ENCODE peak calls at places on chromosome 9, in five cellular contexts. A, S, I, P and Y are unnamed samples.
A peak's percentile ranks its signal among the peaks of the same experiment; 100 is the strongest.

GRCh38 chr9:137311971-137312851 is 10.1 kb upstream of the NRARP start:
- DNase-seq in S (no peak), I (no peak), A (no peak), P (peak; percentile 12), Y (peak; percentile 70)

GRCh38 chr9:34185778-34186551 is 7.1 kb downstream of the UBAP1 start:
- DNase-seq in S (peak; percentile 22), A (no peak), P (no peak), I (no peak), Y (no peak)

GRCh38 chr9:83707518-83707767 is 315 bp downstream of the UBQLN1 start:
- DNase-seq in S (peak; percentile 92), P (no peak), I (no peak), A (peak; percentile 37), Y (no peak)

GRCh38 chr9:108469654-108470053 is 386.1 kb downstream of the ACTL7B start:
- DNase-seq in A (no peak), P (no peak), I (no peak), S (peak; percentile 39), Y (no peak)

GRCh38 chr9:37761511-37761910 is 7.9 kb downstream of the TRMT10B start:
- DNase-seq in I (no peak), S (no peak), A (no peak), P (no peak), Y (no peak)

GRCh38 chr9:130215341-130216119 is 43.3 kb downstream of the NCS1 start:
- DNase-seq in A (no peak), I (no peak), S (no peak), P (no peak), Y (no peak)

GRCh38 chr9:108396193-108396592 is 459.6 kb downstream of the ACTL7B start:
- DNase-seq in A (no peak), I (no peak), S (no peak), P (no peak), Y (no peak)

GRCh38 chr9:128276574-128277270 is 646 bp downstream of the SWI5 start:
- DNase-seq in S (no peak), I (no peak), P (no peak), A (no peak), Y (peak; percentile 78)

GRCh38 chr9:97562542-97562941 is 61.1 kb downstream of the TMOD1 start:
- DNase-seq in P (no peak), S (no peak), A (no peak), I (no peak), Y (no peak)

GRCh38 chr9:84315278-84315877 is 25.2 kb downstream of the SLC28A3 start:
- DNase-seq in S (peak; percentile 39), A (no peak), P (peak; percentile 22), I (no peak), Y (peak; percentile 39)

GRCh38 chr9:70566743-70567142 is 152.3 kb upstream of the KLF9 start:
- DNase-seq in A (no peak), S (no peak), I (peak; percentile 27), P (no peak), Y (peak; percentile 9)

GRCh38 chr9:129910628-129911567 is 75.6 kb downstream of the USP20 start:
- DNase-seq in I (no peak), A (no peak), S (peak; percentile 81), P (no peak), Y (no peak)

GRCh38 chr9:135076143-135076875 is 11.2 kb upstream of the OLFM1 start:
- DNase-seq in P (no peak), A (no peak), S (no peak), I (no peak), Y (peak; percentile 77)

GRCh38 chr9:119218293-119218692 is 150.9 kb downstream of the BRINP1 start:
- DNase-seq in P (no peak), S (no peak), A (no peak), I (no peak), Y (no peak)

GRCh38 chr9:113808391-113809191 is 67.5 kb upstream of the ZNF618 start:
- DNase-seq in I (no peak), S (no peak), P (peak; percentile 18), A (no peak), Y (no peak)

GRCh38 chr9:104794070-104794469 is 30.1 kb downstream of the NIPSNAP3B start:
- DNase-seq in A (no peak), I (no peak), S (no peak), P (no peak), Y (no peak)

GRCh38 chr9:8899541-8899940 is 1100.0 kb upstream of the DMAC1 start:
- DNase-seq in S (no peak), I (no peak), A (no peak), P (no peak), Y (no peak)

GRCh38 chr9:118268046-118268445 is 563.8 kb downstream of the TLR4 start:
- DNase-seq in P (no peak), I (no peak), A (no peak), S (no peak), Y (no peak)

GRCh38 chr9:84592918-84593317 is 76.6 kb upstream of the NTRK2 start:
- DNase-seq in S (no peak), I (no peak), P (no peak), A (no peak), Y (no peak)

GRCh38 chr9:107049046-107049824 is 186.3 kb downstream of the ZNF462 start:
- DNase-seq in P (no peak), S (no peak), I (no peak), A (no peak), Y (peak; percentile 16)

GRCh38 chr9:76223749-76224340 is 170.4 kb downstream of the RFK start:
- DNase-seq in I (no peak), P (no peak), S (no peak), A (no peak), Y (no peak)

GRCh38 chr9:20620658-20621552 is 1.4 kb downstream of the MLLT3 start:
- DNase-seq in S (peak; percentile 37), P (peak; percentile 41), I (no peak), A (no peak), Y (peak; percentile 63)

GRCh38 chr9:113875917-113876805 is at the start of gene ZNF618:
- DNase-seq in P (peak; percentile 31), S (peak; percentile 18), A (no peak), I (no peak), Y (peak; percentile 88)

GRCh38 chr9:133119461-133120342 is 1.3 kb downstream of the RALGDS start:
- DNase-seq in I (no peak), A (no peak), S (no peak), P (peak; percentile 42), Y (peak; percentile 76)
- H3K4me3 ChIP-seq in I (peak overlapping the region; percentile 82), A (peak overlapping the region; percentile 65), S (no peak overlapping the region), P (peak overlapping the region; percentile 83), Y (no peak overlapping the region)

GRCh38 chr9:124020520-124021384 is 9.2 kb downstream of the LHX2 start:
- DNase-seq in I (no peak), A (no peak), P (no peak), S (no peak), Y (peak; percentile 81)

GRCh38 chr9:124017064-124017928 is 5.7 kb downstream of the LHX2 start:
- DNase-seq in S (no peak), I (no peak), P (no peak), A (no peak), Y (peak; percentile 81)

GRCh38 chr9:124019771-124020519 is 8.4 kb downstream of the LHX2 start:
- DNase-seq in S (no peak), P (no peak), A (no peak), I (no peak), Y (peak; percentile 52)

GRCh38 chr9:124017929-124018730 is 6.6 kb downstream of the LHX2 start:
- DNase-seq in I (no peak), S (no peak), P (no peak), A (no peak), Y (peak; percentile 93)

DNA sequence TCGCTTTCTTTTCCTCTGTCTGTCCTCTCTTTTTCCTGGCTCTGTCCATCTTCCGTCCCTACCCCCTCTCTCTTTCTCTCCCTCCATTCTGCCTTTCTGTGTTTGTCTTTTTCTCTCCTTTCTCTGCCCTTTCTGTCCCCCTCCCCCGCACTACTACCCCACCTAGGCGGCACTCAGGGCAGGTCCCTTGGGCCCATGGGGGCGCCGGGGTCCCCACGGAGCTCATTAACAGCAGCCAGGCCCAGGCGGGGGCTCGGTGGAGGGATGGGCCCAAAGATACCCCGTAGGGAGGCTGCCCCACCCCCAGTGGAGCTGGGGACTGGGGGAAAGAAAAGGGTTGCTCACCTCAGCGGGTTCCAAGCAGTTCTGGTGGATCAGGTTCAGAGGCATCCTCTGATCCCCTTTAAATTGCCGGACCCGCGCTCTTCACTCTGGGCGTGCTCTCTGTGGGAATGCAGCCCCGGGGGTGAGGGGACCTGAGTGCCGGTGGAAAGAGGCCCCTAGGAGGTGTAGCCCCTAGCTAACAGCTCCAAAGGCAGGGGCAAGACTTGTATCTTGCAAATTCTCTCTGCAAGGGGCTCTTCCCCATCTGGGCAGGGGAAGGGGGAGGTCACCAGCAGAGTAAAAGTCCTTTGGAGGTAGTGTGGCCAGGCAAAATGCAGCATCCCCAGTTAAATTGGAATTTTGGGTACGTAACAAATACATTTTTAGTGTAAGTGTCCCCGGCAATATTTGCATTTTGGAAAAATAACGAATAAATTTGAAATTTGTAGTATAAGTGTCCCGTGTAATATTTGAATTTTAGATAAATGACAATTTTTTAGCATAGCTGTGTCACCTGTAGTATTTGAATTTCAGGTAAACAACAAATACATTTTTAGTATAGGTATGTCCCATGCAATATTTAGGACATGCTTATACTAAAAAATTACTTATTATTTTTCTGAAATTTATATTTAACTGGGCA is 7.4 kb downstream of the LHX2 start:
- DNase-seq in I (no peak), P (no peak), S (no peak), A (no peak), Y (peak; percentile 87)
- H3K27me3 ChIP-seq in I (peaks cover 45% of the 10 kb centered on the region), P (peaks cover 100% of the 10 kb centered on the region), S (peaks cover 22% of the 10 kb centered on the region), A (peaks cover 69% of the 10 kb centered on the region), Y (peaks cover 100% of the 10 kb centered on the region)

GRCh38 chr9:95071925-95072324 is 245.6 kb downstream of the FANCC start:
- DNase-seq in I (peak; percentile 64), S (no peak), A (no peak), P (no peak), Y (no peak)

GRCh38 chr9:95071450-95071849 is 246.1 kb downstream of the FANCC start:
- DNase-seq in P (no peak), S (no peak), A (no peak), I (peak; percentile 52), Y (no peak)

GRCh38 chr9:95073042-95073607 is 244.4 kb downstream of the FANCC start:
- DNase-seq in P (no peak), S (no peak), I (peak; percentile 84), A (no peak), Y (peak; percentile 85)

GRCh38 chr9:95067888-95068287 is 249.6 kb downstream of the FANCC start:
- DNase-seq in A (no peak), P (no peak), I (no peak), S (no peak), Y (no peak)

GRCh38 chr9:95070549-95071021 is 246.9 kb downstream of the FANCC start:
- DNase-seq in A (no peak), P (no peak), I (no peak), S (no peak), Y (peak; percentile 62)
- H3K4me3 ChIP-seq in A (peak overlapping the region; percentile 6), P (peak overlapping the region; percentile 8), I (no peak overlapping the region), S (no peak overlapping the region), Y (no peak overlapping the region)

DNA sequence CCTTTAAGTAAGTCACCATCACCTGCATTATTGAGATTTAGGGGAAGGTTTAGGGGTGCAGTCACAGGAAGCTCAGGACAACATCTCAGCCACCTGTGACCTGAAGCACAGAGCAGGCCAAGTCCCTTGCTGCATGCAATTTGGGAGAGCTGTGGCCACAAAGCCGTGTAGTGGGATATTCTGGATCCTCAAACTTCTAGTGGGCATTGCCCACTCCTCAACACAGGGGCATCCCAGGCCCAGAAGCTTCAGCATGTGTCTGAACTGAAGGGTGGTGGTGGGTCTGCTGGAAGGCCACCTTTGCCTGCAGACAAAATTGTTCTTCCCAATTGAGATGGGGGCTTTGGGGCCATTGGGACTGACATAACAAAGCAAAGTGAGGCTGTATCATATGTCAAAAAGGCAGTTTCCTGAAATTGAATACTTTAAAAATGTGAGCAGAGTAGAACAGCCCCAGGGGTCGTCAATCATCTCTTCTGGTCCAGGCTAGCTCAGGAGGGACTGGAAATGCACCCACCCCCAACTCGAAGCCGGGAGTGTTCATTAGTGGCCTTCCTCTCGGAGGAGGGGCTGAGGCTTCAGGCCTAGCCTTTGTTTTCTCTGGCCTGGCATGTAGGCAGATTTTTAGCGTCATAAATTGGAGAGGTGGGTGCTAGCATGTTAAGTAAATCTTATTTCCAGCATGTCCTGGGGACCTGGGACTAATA is 2.8 kb upstream of the GADD45G start:
- DNase-seq in A (no peak), P (no peak), I (peak; percentile 75), S (no peak), Y (no peak)
- H3K27me3 ChIP-seq in A (no peaks in the 10 kb centered on the region), P (no peaks in the 10 kb centered on the region), I (no peaks in the 10 kb centered on the region), S (peaks cover 37% of the 10 kb centered on the region), Y (peaks cover 21% of the 10 kb centered on the region)